ENCODE peak calls at places on chromosome 22, in ten cellular contexts. B, Y, D, X, Z, T, P, Q, M and W are unnamed samples.

GRCh38 chr22:33105501-33105911 is 47.3 kb upstream of the SYN3 start:
- DNase-seq in M (no peak), Z (no peak), T (peak), Y (no peak), D (no peak), B (peak), X (no peak), Q (peak), P (no peak), W (no peak)

GRCh38 chr22:50313021-50313420 is 5.6 kb upstream of the PLXNB2 start:
- DNase-seq in X (no peak), Z (no peak), B (no peak), D (no peak), P (no peak), T (no peak), M (no peak), Q (no peak), Y (no peak), W (no peak)

GRCh38 chr22:20566420-20567260 is 59.2 kb downstream of the MED15 start:
- DNase-seq in M (peak), P (peak), Z (peak), T (peak), B (peak), Q (peak), X (peak), Y (no peak), D (no peak), W (peak)

GRCh38 chr22:25716637-25717036 is 25.4 kb upstream of the MYO18B start:
- DNase-seq in B (no peak), Z (no peak), T (no peak), Q (no peak), X (no peak), M (no peak), Y (no peak), D (no peak), P (no peak), W (no peak)

GRCh38 chr22:50114221-50114981 is 24.6 kb downstream of the MOV10L1 start:
- DNase-seq in M (no peak), Q (no peak), X (peak), B (peak), D (no peak), Y (no peak), T (peak), Z (peak), P (no peak), W (no peak)

GRCh38 chr22:33035276-33035863 is 22.8 kb downstream of the SYN3 start:
- DNase-seq in Q (no peak), M (no peak), Y (no peak), B (no peak), D (no peak), P (no peak), Z (no peak), X (no peak), T (peak), W (no peak)

GRCh38 chr22:38567531-38568245 is 2.3 kb downstream of the DMC1 start:
- DNase-seq in D (no peak), Y (no peak), B (no peak), X (no peak), Q (no peak), P (no peak), T (no peak), M (no peak), Z (no peak), W (no peak)

GRCh38 chr22:38244106-38244505 is 28.7 kb downstream of the TMEM184B start:
- DNase-seq in Q (no peak), B (no peak), P (no peak), T (no peak), D (no peak), Z (peak), X (no peak), Y (no peak), M (no peak), W (no peak)

GRCh38 chr22:41621099-41621910 is at the start of gene XRCC6:
- DNase-seq in D (peak), T (peak), P (peak), Q (peak), B (peak), M (peak), X (peak), Y (peak), Z (peak), W (peak)

GRCh38 chr22:49239264-49240015 is 588.2 kb downstream of the BRD1 start:
- DNase-seq in T (no peak), B (no peak), Z (no peak), P (no peak), Q (no peak), Y (no peak), X (no peak), M (no peak), D (no peak), W (no peak)

GRCh38 chr22:23837911-23838685 is 708 bp downstream of the DERL3 start:
- DNase-seq in P (no peak), B (no peak), Y (peak), D (no peak), X (no peak), Z (no peak), Q (no peak), T (no peak), M (no peak), W (no peak)
- TF ChIP-seq CTCF in P (no peak), B (no peak), Y (no peak), D (no peak), X (no peak), Z (no peak), Q (no peak), T (no peak), M (no peak), W (no peak)

DNA sequence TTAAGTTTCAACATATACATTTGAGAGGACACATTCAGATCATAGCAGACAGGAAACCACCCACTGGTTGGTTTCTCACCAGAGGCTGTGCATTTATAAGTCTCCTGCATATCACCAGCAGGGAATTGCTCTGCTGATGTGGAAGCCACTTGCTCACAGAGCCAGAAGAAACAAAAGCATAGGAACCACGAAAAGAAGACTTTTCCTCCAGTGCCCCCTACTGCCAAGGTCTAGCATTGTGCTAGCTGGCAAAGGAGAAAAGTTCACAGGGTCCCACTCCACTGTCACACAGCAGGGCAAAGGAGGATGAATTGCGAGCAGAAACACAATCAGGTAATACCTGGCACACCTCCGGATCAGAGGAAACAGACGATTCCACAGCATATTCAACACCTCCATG is 28.9 kb upstream of the ISX start:
- DNase-seq in Q (no peak), P (no peak), Y (peak), T (no peak), D (no peak), B (no peak), Z (no peak), M (no peak), X (no peak), W (no peak)
- TF ChIP-seq CTCF in Q (no peak), P (no peak), Y (peak), T (no peak), D (no peak), B (no peak), Z (no peak), M (no peak), X (no peak), W (no peak)

GRCh38 chr22:17235861-17236260 is 16.6 kb upstream of the ADA2 start:
- DNase-seq in T (no peak), Q (no peak), Y (no peak), D (no peak), Z (no peak), X (no peak), B (no peak), P (no peak), M (no peak), W (no peak)

GRCh38 chr22:17235149-17235655 is 16.0 kb upstream of the ADA2 start:
- DNase-seq in Z (no peak), B (no peak), Q (no peak), D (no peak), M (no peak), Y (no peak), P (no peak), X (no peak), T (no peak), W (no peak)

GRCh38 chr22:17233348-17234043 is 14.3 kb upstream of the ADA2 start:
- DNase-seq in P (no peak), Y (no peak), Z (no peak), M (no peak), Q (no peak), T (no peak), D (no peak), X (no peak), B (no peak), W (no peak)

GRCh38 chr22:17232406-17232805 is 13.2 kb upstream of the ADA2 start:
- DNase-seq in Y (no peak), B (no peak), Q (no peak), T (no peak), X (no peak), M (no peak), D (no peak), Z (no peak), P (no peak), W (no peak)

DNA sequence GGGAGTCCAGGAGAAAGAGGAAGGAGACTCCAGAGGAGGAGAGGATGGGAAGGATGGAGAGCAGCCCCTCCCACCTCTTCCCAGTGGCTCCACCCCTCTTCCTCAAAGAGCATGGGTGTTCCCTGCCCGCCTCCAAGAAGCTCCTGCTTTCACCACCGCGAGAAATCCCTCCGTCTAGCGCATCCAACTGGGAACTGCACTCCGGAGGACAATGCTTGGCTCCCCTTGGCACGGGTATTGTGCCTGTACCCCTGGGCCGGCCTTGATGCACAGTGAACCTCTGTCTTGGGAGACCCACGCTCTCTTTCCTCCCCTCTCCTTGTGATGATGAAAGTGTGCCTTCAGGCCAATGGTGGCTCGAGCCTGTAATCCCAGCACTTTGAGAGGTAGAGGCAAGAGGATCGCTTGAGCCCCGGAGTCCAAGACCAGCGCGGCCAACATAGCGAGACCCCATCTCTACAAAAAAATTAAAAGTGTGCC is 14.9 kb upstream of the ADA2 start:
- DNase-seq in X (no peak), P (no peak), Y (no peak), D (no peak), M (no peak), Z (peak), T (no peak), B (no peak), Q (no peak), W (no peak)
- TF ChIP-seq CTCF in X (no peak), P (no peak), Y (no peak), D (no peak), M (no peak), Z (no peak), T (no peak), B (no peak), Q (no peak), W (no peak)

DNA sequence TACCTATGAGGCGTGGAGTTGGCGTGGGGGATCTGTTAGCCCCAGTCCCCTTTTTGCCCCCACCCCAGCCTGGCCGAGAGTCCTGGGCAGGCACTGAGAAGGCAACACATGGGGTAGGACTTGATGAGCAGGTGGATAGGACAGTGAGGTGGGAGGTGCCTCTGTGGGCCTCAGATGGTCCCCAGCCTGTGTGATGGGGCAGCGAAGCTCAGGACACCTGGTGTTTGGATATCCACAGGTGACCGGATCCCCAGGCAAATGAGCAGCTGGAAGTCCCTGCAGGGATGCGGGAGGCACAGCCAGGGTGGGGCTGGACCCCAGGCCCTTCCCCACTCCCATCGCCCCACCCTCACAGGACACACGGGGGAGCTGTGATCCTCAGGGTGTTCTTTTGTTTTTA is 9.7 kb downstream of the FBLN1 start:
- DNase-seq in Q (no peak), M (no peak), T (no peak), Y (no peak), X (no peak), B (no peak), Z (no peak), D (no peak), P (no peak), W (no peak)
- TF ChIP-seq CTCF in Q (no peak), M (no peak), T (no peak), Y (no peak), X (no peak), B (no peak), Z (peak), D (no peak), P (no peak), W (no peak)